ENCODE peak calls at places on chromosome 6, in eight cellular contexts. T, M, F, E, J, R, C and I are unnamed samples.

GRCh38 chr6:10014561-10014960 is 400.3 kb downstream of the TFAP2A start:
- DNase-seq in T (no peak), M (no peak), F (peak; percentile 26), E (peak; percentile 8), J (no peak), R (no peak), C (no peak), I (peak; percentile 73)

GRCh38 chr6:146914563-146915483 is 289.4 kb upstream of the STXBP5 start:
- DNase-seq in T (no peak), M (peak; percentile 22), F (peak; percentile 98), E (peak; percentile 88), J (no peak), R (peak; percentile 28), C (no peak), I (peak; percentile 98)

GRCh38 chr6:4349931-4350330 is 214.6 kb upstream of the ECI2 start:
- DNase-seq in T (no peak), M (no peak), F (no peak), E (no peak), J (no peak), R (no peak), C (no peak), I (no peak)

GRCh38 chr6:37698264-37699137 is 818 bp upstream of the MDGA1 start:
- DNase-seq in T (peak; percentile 60), M (peak; percentile 67), F (no peak), E (no peak), J (peak; percentile 35), R (peak; percentile 47), C (no peak), I (peak; percentile 40)

GRCh38 chr6:14804444-14805210 is 441.2 kb upstream of the JARID2 start:
- DNase-seq in T (no peak), M (peak; percentile 65), F (peak; percentile 93), E (peak; percentile 61), J (peak; percentile 89), R (peak; percentile 77), C (peak; percentile 51), I (peak; percentile 93)

GRCh38 chr6:37818536-37819176 is 871 bp upstream of the ZFAND3 start:
- DNase-seq in T (peak; percentile 93), M (peak; percentile 94), F (peak; percentile 94), E (peak; percentile 91), J (peak; percentile 97), R (peak; percentile 96), C (peak; percentile 96), I (peak; percentile 89)

GRCh38 chr6:34514593-34515472 is 41.3 kb downstream of the SPDEF start:
- DNase-seq in T (no peak), M (no peak), F (peak; percentile 70), E (peak; percentile 13), J (peak; percentile 11), R (no peak), C (no peak), I (peak; percentile 61)

GRCh38 chr6:48667797-48668196 is 556.8 kb upstream of the PTCHD4 start:
- DNase-seq in T (no peak), M (no peak), F (no peak), E (no peak), J (no peak), R (no peak), C (no peak), I (no peak)

GRCh38 chr6:72624557-72625160 is 2.8 kb downstream of the KCNQ5 start:
- DNase-seq in T (no peak), M (no peak), F (no peak), E (no peak), J (no peak), R (no peak), C (no peak), I (peak; percentile 42)

GRCh38 chr6:8608737-8609136 is 173.4 kb upstream of the SLC35B3 start:
- DNase-seq in T (no peak), M (no peak), F (no peak), E (no peak), J (no peak), R (no peak), C (no peak), I (no peak)

GRCh38 chr6:109194770-109195169 is 99.5 kb downstream of the CEP57L1 start:
- DNase-seq in T (no peak), M (no peak), F (no peak), E (no peak), J (no peak), R (no peak), C (no peak), I (no peak)

GRCh38 chr6:170292111-170292777 is 1.4 kb upstream of the DLL1 start:
- DNase-seq in T (no peak), M (no peak), F (no peak), E (no peak), J (no peak), R (no peak), C (no peak), I (no peak)

GRCh38 chr6:155544677-155545076 is 89.0 kb upstream of the NOX3 start:
- DNase-seq in T (no peak), M (no peak), F (no peak), E (no peak), J (no peak), R (no peak), C (no peak), I (no peak)

GRCh38 chr6:4351857-4352669 is 216.7 kb upstream of the ECI2 start:
- DNase-seq in T (no peak), M (peak; percentile 36), F (peak; percentile 96), E (peak; percentile 70), J (peak; percentile 74), R (peak; percentile 86), C (peak; percentile 50), I (peak; percentile 91)

GRCh38 chr6:137926207-137926731 is 59.2 kb downstream of the TNFAIP3 start:
- DNase-seq in T (no peak), M (peak; percentile 32), F (peak; percentile 97), E (peak; percentile 65), J (no peak), R (peak; percentile 31), C (no peak), I (peak; percentile 92)

GRCh38 chr6:121216928-121217327 is 117.4 kb downstream of the TBC1D32 start:
- DNase-seq in T (no peak), M (no peak), F (peak; percentile 53), E (peak; percentile 1), J (no peak), R (no peak), C (no peak), I (no peak)

GRCh38 chr6:156126535-156126934 is 650.6 kb upstream of the ARID1B start:
- DNase-seq in T (no peak), M (no peak), F (no peak), E (no peak), J (no peak), R (no peak), C (no peak), I (no peak)

GRCh38 chr6:136403166-136403980 is 113.7 kb upstream of the BCLAF1 start:
- DNase-seq in T (no peak), M (peak; percentile 13), F (peak; percentile 97), E (peak; percentile 82), J (no peak), R (no peak), C (no peak), I (peak; percentile 93)

GRCh38 chr6:13303668-13304017 is 24.7 kb downstream of the TBC1D7 start:
- DNase-seq in T (no peak), M (no peak), F (peak; percentile 72), E (peak; percentile 52), J (peak; percentile 83), R (peak; percentile 70), C (peak; percentile 71), I (peak; percentile 45)

GRCh38 chr6:158039571-158040050 is 57.9 kb downstream of the SYNJ2 start:
- DNase-seq in T (no peak), M (no peak), F (peak; percentile 91), E (no peak), J (peak; percentile 29), R (peak; percentile 51), C (no peak), I (no peak)

GRCh38 chr6:7727150-7727950 is 1.5 kb downstream of the BMP6 start:
- DNase-seq in T (no peak), M (peak; percentile 6), F (peak; percentile 24), E (no peak), J (no peak), R (peak; percentile 20), C (no peak), I (no peak)

GRCh38 chr6:38843798-38844197 is 128.7 kb downstream of the DNAH8 start:
- DNase-seq in T (no peak), M (no peak), F (no peak), E (no peak), J (no peak), R (no peak), C (no peak), I (no peak)

GRCh38 chr6:168244961-168245551 is 74.5 kb downstream of the DACT2 start:
- DNase-seq in T (no peak), M (no peak), F (no peak), E (no peak), J (no peak), R (no peak), C (no peak), I (no peak)

GRCh38 chr6:87066449-87067288 is 28.2 kb downstream of the CGA start:
- DNase-seq in T (no peak), M (peak; percentile 42), F (peak; percentile 60), E (peak; percentile 45), J (no peak), R (no peak), C (no peak), I (peak; percentile 54)
- TF ChIP-seq CTCF in T (peak; percentile 46), M (peak; percentile 51), F (peak; percentile 50), E (peak; percentile 66), J (peak; percentile 55), R (peak; percentile 37), C (peak; percentile 11), I (peak; percentile 83)

GRCh38 chr6:97462031-97462430 is 179.0 kb upstream of the MMS22L start:
- DNase-seq in T (no peak), M (no peak), F (peak; percentile 9), E (no peak), J (no peak), R (no peak), C (no peak), I (no peak)

GRCh38 chr6:97468981-97469380 is 186.0 kb upstream of the MMS22L start:
- DNase-seq in T (no peak), M (no peak), F (no peak), E (no peak), J (no peak), R (no peak), C (no peak), I (no peak)

GRCh38 chr6:97462944-97463343 is 179.9 kb upstream of the MMS22L start:
- DNase-seq in T (no peak), M (no peak), F (no peak), E (no peak), J (no peak), R (no peak), C (no peak), I (no peak)

GRCh38 chr6:97469451-97469850 is 186.4 kb upstream of the MMS22L start:
- DNase-seq in T (no peak), M (no peak), F (no peak), E (no peak), J (no peak), R (no peak), C (no peak), I (no peak)

GRCh38 chr6:97465877-97466710 is 183.1 kb upstream of the MMS22L start:
- DNase-seq in T (no peak), M (no peak), F (no peak), E (no peak), J (no peak), R (no peak), C (no peak), I (no peak)
- TF ChIP-seq CTCF in T (no peak), M (no peak), F (no peak), E (no peak), J (no peak), R (no peak), C (no peak), I (no peak)

GRCh38 chr6:5992551-5993225 is 14.0 kb downstream of the NRN1 start:
- DNase-seq in T (no peak), M (no peak), F (no peak), E (no peak), J (no peak), R (no peak), C (no peak), I (no peak)
- TF ChIP-seq CTCF in T (no peak), M (no peak), F (no peak), E (no peak), J (no peak), R (no peak), C (no peak), I (no peak)

GRCh38 chr6:152118678-152119077 is 311.2 kb downstream of the ESR1 start:
- DNase-seq in T (no peak), M (no peak), F (no peak), E (no peak), J (no peak), R (no peak), C (no peak), I (no peak)
- TF ChIP-seq CTCF in T (no peak), M (no peak), F (no peak), E (no peak), J (no peak), R (no peak), C (no peak), I (peak; percentile 37)